ENCODE peak calls at places on chromosomes 13 and 19, in seven cellular contexts. X is IMR-90; H is AG04449; F is AG04450; Z is esophagus squamous epithelium; J is cardiac muscle cell; L is CD4-positive, alpha-beta T cell. D is an unnamed sample.

GRCh38 chr19:10112037-10112751 is 701 bp downstream of the P2RY11 start:
- DNase-seq in X (no peak), H (no peak), F (no peak), Z (no peak), J (peak; percentile 24), L (no peak), D (peak; percentile 73)

GRCh38 chr13:75196112-75196855 is 285.7 kb downstream of the TBC1D4 start:
- DNase-seq in X (peak; percentile 8), H (no peak), F (no peak), Z (no peak), J (peak; percentile 89), L (no peak), D (no peak)

GRCh38 chr19:47756627-47756929 is 11.2 kb downstream of the NOP53 start:
- DNase-seq in X (no peak), H (no peak), F (no peak), Z (no peak), J (no peak), L (no peak), D (no peak)

GRCh38 chr13:81762449-81762848 is 1421.5 kb upstream of the SPRY2 start:
- DNase-seq in X (no peak), H (no peak), F (no peak), Z (no peak), J (no peak), L (no peak), D (no peak)

GRCh38 chr19:34666200-34666957 is 10.6 kb downstream of the SCGB2B2 start:
- DNase-seq in X (no peak), H (no peak), F (no peak), Z (no peak), J (no peak), L (no peak), D (no peak)

GRCh38 chr19:6233051-6233826 is 46.5 kb downstream of the MLLT1 start:
- DNase-seq in X (peak; percentile 43), H (no peak), F (no peak), Z (no peak), J (peak; percentile 82), L (no peak), D (no peak)

GRCh38 chr19:43957891-43958290 is 6.9 kb downstream of the ZNF221 start:
- DNase-seq in X (peak; percentile 89), H (peak; percentile 46), F (peak; percentile 80), Z (no peak), J (peak; percentile 15), L (no peak), D (no peak)

GRCh38 chr13:112859817-112860190 is 109.2 kb upstream of the MCF2L start:
- DNase-seq in X (peak; percentile 82), H (no peak), F (peak; percentile 46), Z (no peak), J (peak; percentile 50), L (no peak), D (no peak)

GRCh38 chr13:40471911-40472310 is 194.5 kb downstream of the FOXO1 start:
- DNase-seq in X (no peak), H (no peak), F (no peak), Z (no peak), J (no peak), L (no peak), D (no peak)

GRCh38 chr19:19105365-19106060 is 32.8 kb downstream of the TMEM161A start:
- DNase-seq in X (no peak), H (no peak), F (no peak), Z (no peak), J (peak; percentile 84), L (no peak), D (no peak)

GRCh38 chr19:14127176-14127575 is 9.2 kb downstream of the ASF1B start:
- DNase-seq in X (no peak), H (no peak), F (no peak), Z (no peak), J (no peak), L (no peak), D (peak; percentile 82)

GRCh38 chr13:95212962-95213850 is 88.0 kb downstream of the ABCC4 start:
- DNase-seq in X (no peak), H (no peak), F (no peak), Z (no peak), J (no peak), L (no peak), D (no peak)

GRCh38 chr19:37926711-37927110 is 19.7 kb downstream of the SIPA1L3 start:
- DNase-seq in X (no peak), H (no peak), F (no peak), Z (no peak), J (no peak), L (no peak), D (no peak)

GRCh38 chr19:46115396-46116109 is 8.9 kb downstream of the IGFL3 start:
- DNase-seq in X (peak; percentile 81), H (no peak), F (peak; percentile 39), Z (no peak), J (peak; percentile 33), L (no peak), D (no peak)

GRCh38 chr13:112356190-112356589 is 20.0 kb upstream of the SPACA7 start:
- DNase-seq in X (no peak), H (no peak), F (no peak), Z (no peak), J (no peak), L (no peak), D (no peak)

GRCh38 chr19:52351512-52351911 is 15.5 kb downstream of the ZNF610 start:
- DNase-seq in X (no peak), H (no peak), F (no peak), Z (no peak), J (no peak), L (no peak), D (no peak)

DNA sequence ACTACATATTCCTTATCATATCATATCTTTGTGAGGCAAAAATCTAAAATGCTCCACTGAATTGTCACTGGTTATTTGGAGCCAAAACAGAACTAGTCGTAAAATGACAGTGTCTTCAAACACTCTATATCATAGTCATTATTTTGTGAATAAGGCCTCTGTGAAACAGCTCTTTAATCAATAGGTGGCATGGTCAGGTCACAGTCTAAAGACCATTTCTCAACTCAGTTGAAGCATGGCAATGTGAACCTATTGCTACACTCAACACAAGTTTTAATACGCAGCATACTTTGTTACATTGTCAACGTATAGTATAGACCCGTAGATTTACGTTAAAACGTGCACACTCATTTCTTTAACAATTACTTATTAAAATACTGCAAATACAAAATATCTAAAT is 131.3 kb upstream of the PCDH20 start:
- DNase-seq in X (no peak), H (no peak), F (no peak), Z (no peak), J (no peak), L (no peak), D (no peak)
- TF ChIP-seq CTCF in X (no peak), H (no peak), F (no peak), Z (no peak), J (no peak), L (no peak), D (no peak)

GRCh38 chr19:29587518-29587986 is 18.5 kb upstream of the POP4 start:
- DNase-seq in X (peak; percentile 38), H (no peak), F (no peak), Z (no peak), J (no peak), L (peak; percentile 39), D (no peak)

GRCh38 chr19:29587059-29587458 is 19.0 kb upstream of the POP4 start:
- DNase-seq in X (no peak), H (no peak), F (no peak), Z (no peak), J (no peak), L (no peak), D (no peak)

GRCh38 chr19:29588095-29588494 is 18.0 kb upstream of the POP4 start:
- DNase-seq in X (no peak), H (no peak), F (no peak), Z (no peak), J (no peak), L (no peak), D (no peak)

GRCh38 chr19:29591670-29592069 is 14.4 kb upstream of the POP4 start:
- DNase-seq in X (no peak), H (no peak), F (no peak), Z (no peak), J (no peak), L (no peak), D (no peak)

GRCh38 chr19:29590278-29590677 is 15.8 kb upstream of the POP4 start:
- DNase-seq in X (no peak), H (no peak), F (no peak), Z (no peak), J (no peak), L (no peak), D (no peak)
- TF ChIP-seq CTCF in X (no peak), H (no peak), F (no peak), Z (no peak), J (no peak), L (no peak), D (no peak)

GRCh38 chr13:30804474-30804873 is 69.1 kb downstream of the ALOX5AP start:
- DNase-seq in X (no peak), H (no peak), F (no peak), Z (no peak), J (no peak), L (no peak), D (no peak)
- TF ChIP-seq CTCF in X (peak; percentile 21), H (no peak), F (peak; percentile 37), Z (no peak), J (peak; percentile 11), L (no peak), D (no peak)

DNA sequence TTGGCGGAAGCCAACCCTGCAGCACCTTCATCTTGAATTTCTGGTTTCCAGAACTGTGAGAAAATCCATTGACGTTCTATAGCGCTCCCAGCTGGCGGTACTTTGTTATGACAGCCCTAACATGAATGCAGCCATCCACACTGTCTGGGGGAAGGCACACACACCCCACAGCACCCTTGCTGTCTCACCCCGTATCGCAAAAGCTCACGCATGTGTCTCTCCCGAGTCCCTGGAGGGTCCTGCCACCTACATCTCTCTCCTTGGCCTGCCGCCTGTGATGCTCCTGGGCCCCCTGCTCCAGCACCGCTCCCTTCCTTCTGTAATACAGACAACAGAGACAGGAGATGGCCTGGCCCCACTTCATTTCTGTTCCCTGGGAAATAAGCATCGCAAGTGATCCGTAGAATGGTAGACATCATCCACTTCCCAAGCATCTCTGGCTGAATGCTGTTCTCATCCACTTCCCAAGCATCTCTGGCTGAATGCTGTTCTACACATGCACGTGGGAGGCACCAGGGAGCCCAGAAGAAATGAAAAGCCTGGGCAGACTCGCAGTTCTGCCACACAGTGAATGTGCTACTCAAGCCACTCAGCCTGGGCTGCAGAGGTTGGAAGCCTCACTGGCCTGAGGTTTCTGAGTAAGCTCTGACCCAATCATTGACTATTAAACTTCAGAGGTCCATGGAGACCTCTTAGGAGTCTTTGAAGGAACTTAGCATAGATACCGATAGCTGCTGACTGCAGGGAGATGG is 29.6 kb downstream of the EPN1 start:
- DNase-seq in X (no peak), H (no peak), F (no peak), Z (no peak), J (no peak), L (no peak), D (no peak)
- TF ChIP-seq CTCF in X (no peak), H (no peak), F (no peak), Z (no peak), J (no peak), L (no peak), D (no peak)

GRCh38 chr19:17554968-17555479 is 425 bp upstream of the COLGALT1 start:
- DNase-seq in X (no peak), H (no peak), F (no peak), Z (no peak), J (no peak), L (no peak), D (no peak)
- TF ChIP-seq CTCF in X (no peak), H (no peak), F (no peak), Z (no peak), J (no peak), L (no peak), D (no peak)

GRCh38 chr13:97834255-97834654 is 119.2 kb upstream of the IPO5 start:
- DNase-seq in X (no peak), H (no peak), F (no peak), Z (no peak), J (no peak), L (no peak), D (no peak)
- TF ChIP-seq CTCF in X (no peak), H (no peak), F (no peak), Z (no peak), J (no peak), L (no peak), D (no peak)